ENCODE peak calls at places on chromosomes 4 and X, in eight cellular contexts. One of them, this sample, is unnamed.

GRCh38 chr4:139872274-139872673 is 206.7 kb downstream of the MGST2 start:
- DNase-seq in cardiac muscle cell: no peak
- DNase-seq in LoVo: no peak
- DNase-seq in T47D: no peak
- DNase-seq in pancreas: no peak
- DNase-seq in CD4-positive, alpha-beta T cell: no peak
- DNase-seq in endothelial cell of umbilical vein: peak; percentile 93
- DNase-seq in posterior cingulate gyrus: no peak
- DNase-seq in this sample: no peak

GRCh38 chr4:24067781-24068193 is 177.9 kb upstream of the PPARGC1A start:
- DNase-seq in CD4-positive, alpha-beta T cell: no peak
- DNase-seq in LoVo: no peak
- DNase-seq in T47D: no peak
- DNase-seq in pancreas: peak; percentile 31
- DNase-seq in endothelial cell of umbilical vein: no peak
- DNase-seq in cardiac muscle cell: peak; percentile 67
- DNase-seq in posterior cingulate gyrus: no peak
- DNase-seq in this sample: peak; percentile 61

GRCh38 chr4:73479323-73479722 is 2.2 kb upstream of the AFM start:
- DNase-seq in cardiac muscle cell: no peak
- DNase-seq in T47D: no peak
- DNase-seq in CD4-positive, alpha-beta T cell: no peak
- DNase-seq in LoVo: no peak
- DNase-seq in endothelial cell of umbilical vein: no peak
- DNase-seq in posterior cingulate gyrus: no peak
- DNase-seq in pancreas: no peak
- DNase-seq in this sample: no peak

GRCh38 chr4:40918330-40918729 is 168.6 kb downstream of the NSUN7 start:
- DNase-seq in LoVo: no peak
- DNase-seq in posterior cingulate gyrus: peak; percentile 30
- DNase-seq in cardiac muscle cell: no peak
- DNase-seq in pancreas: no peak
- DNase-seq in CD4-positive, alpha-beta T cell: no peak
- DNase-seq in T47D: no peak
- DNase-seq in endothelial cell of umbilical vein: peak; percentile 36
- DNase-seq in this sample: peak; percentile 45

GRCh38 chr4:17323619-17324400 is 188.1 kb downstream of the QDPR start:
- DNase-seq in LoVo: no peak
- DNase-seq in CD4-positive, alpha-beta T cell: no peak
- DNase-seq in cardiac muscle cell: no peak
- DNase-seq in endothelial cell of umbilical vein: peak; percentile 76
- DNase-seq in pancreas: no peak
- DNase-seq in T47D: no peak
- DNase-seq in posterior cingulate gyrus: no peak
- DNase-seq in this sample: no peak

GRCh38 chr4:109728385-109728784 is 1.5 kb downstream of the PLA2G12A start:
- DNase-seq in LoVo: no peak
- DNase-seq in posterior cingulate gyrus: no peak
- DNase-seq in pancreas: no peak
- DNase-seq in CD4-positive, alpha-beta T cell: no peak
- DNase-seq in cardiac muscle cell: no peak
- DNase-seq in endothelial cell of umbilical vein: no peak
- DNase-seq in T47D: no peak
- DNase-seq in this sample: no peak

GRCh38 chrX:135330709-135331108 is 21.4 kb downstream of the ETDC start:
- DNase-seq in CD4-positive, alpha-beta T cell: no peak
- DNase-seq in pancreas: no peak
- DNase-seq in T47D: no peak
- DNase-seq in LoVo: no peak
- DNase-seq in posterior cingulate gyrus: no peak
- DNase-seq in endothelial cell of umbilical vein: no peak
- DNase-seq in cardiac muscle cell: no peak
- DNase-seq in this sample: no peak

GRCh38 chr4:65917486-65917885 is 247.2 kb upstream of the EPHA5 start:
- DNase-seq in CD4-positive, alpha-beta T cell: no peak
- DNase-seq in cardiac muscle cell: no peak
- DNase-seq in pancreas: no peak
- DNase-seq in posterior cingulate gyrus: no peak
- DNase-seq in LoVo: no peak
- DNase-seq in T47D: no peak
- DNase-seq in endothelial cell of umbilical vein: no peak
- DNase-seq in this sample: no peak

GRCh38 chr4:8285976-8286718 is 16.6 kb downstream of the HTRA3 start:
- DNase-seq in pancreas: no peak
- DNase-seq in T47D: no peak
- DNase-seq in posterior cingulate gyrus: no peak
- DNase-seq in CD4-positive, alpha-beta T cell: no peak
- DNase-seq in LoVo: no peak
- DNase-seq in endothelial cell of umbilical vein: no peak
- DNase-seq in cardiac muscle cell: no peak
- DNase-seq in this sample: no peak

GRCh38 chr4:169064281-169064680 is 54.2 kb upstream of the CBR4 start:
- DNase-seq in cardiac muscle cell: no peak
- DNase-seq in LoVo: no peak
- DNase-seq in endothelial cell of umbilical vein: no peak
- DNase-seq in CD4-positive, alpha-beta T cell: no peak
- DNase-seq in pancreas: no peak
- DNase-seq in posterior cingulate gyrus: no peak
- DNase-seq in T47D: no peak
- DNase-seq in this sample: no peak

GRCh38 chrX:2928583-2929434 is at the start of gene ARSD:
- DNase-seq in pancreas: peak; percentile 96
- DNase-seq in cardiac muscle cell: peak; percentile 89
- DNase-seq in CD4-positive, alpha-beta T cell: peak; percentile 33
- DNase-seq in T47D: peak; percentile 67
- DNase-seq in endothelial cell of umbilical vein: peak; percentile 79
- DNase-seq in LoVo: peak; percentile 82
- DNase-seq in posterior cingulate gyrus: peak; percentile 44
- DNase-seq in this sample: no peak

GRCh38 chr4:67288964-67289363 is 256.3 kb downstream of the CENPC start:
- DNase-seq in T47D: no peak
- DNase-seq in CD4-positive, alpha-beta T cell: no peak
- DNase-seq in cardiac muscle cell: peak; percentile 36
- DNase-seq in LoVo: no peak
- DNase-seq in posterior cingulate gyrus: no peak
- DNase-seq in endothelial cell of umbilical vein: no peak
- DNase-seq in pancreas: no peak
- DNase-seq in this sample: peak; percentile 68

GRCh38 chr4:11904117-11904535 is 475.4 kb upstream of the HS3ST1 start:
- DNase-seq in endothelial cell of umbilical vein: peak; percentile 100
- DNase-seq in posterior cingulate gyrus: no peak
- DNase-seq in LoVo: peak; percentile 1
- DNase-seq in T47D: no peak
- DNase-seq in pancreas: peak; percentile 48
- DNase-seq in CD4-positive, alpha-beta T cell: no peak
- DNase-seq in cardiac muscle cell: no peak
- DNase-seq in this sample: no peak

GRCh38 chr4:91840359-91840758 is 463.4 kb upstream of the GRID2 start:
- DNase-seq in cardiac muscle cell: no peak
- DNase-seq in endothelial cell of umbilical vein: no peak
- DNase-seq in posterior cingulate gyrus: no peak
- DNase-seq in LoVo: no peak
- DNase-seq in pancreas: no peak
- DNase-seq in CD4-positive, alpha-beta T cell: no peak
- DNase-seq in T47D: no peak
- DNase-seq in this sample: peak; percentile 11

GRCh38 chr4:146585761-146586333 is 52.8 kb upstream of the POU4F2 start:
- DNase-seq in T47D: no peak
- DNase-seq in posterior cingulate gyrus: no peak
- DNase-seq in cardiac muscle cell: no peak
- DNase-seq in LoVo: no peak
- DNase-seq in pancreas: no peak
- DNase-seq in CD4-positive, alpha-beta T cell: no peak
- DNase-seq in endothelial cell of umbilical vein: no peak
- DNase-seq in this sample: peak; percentile 81

GRCh38 chr4:168724960-168725359 is 228.1 kb downstream of the PALLD start:
- DNase-seq in posterior cingulate gyrus: no peak
- DNase-seq in endothelial cell of umbilical vein: no peak
- DNase-seq in CD4-positive, alpha-beta T cell: no peak
- DNase-seq in cardiac muscle cell: no peak
- DNase-seq in T47D: no peak
- DNase-seq in pancreas: no peak
- DNase-seq in LoVo: no peak
- DNase-seq in this sample: no peak

GRCh38 chrX:77937291-77937690 is 26.8 kb downstream of the ATP7A start:
- DNase-seq in pancreas: no peak
- DNase-seq in T47D: no peak
- DNase-seq in endothelial cell of umbilical vein: peak; percentile 68
- DNase-seq in cardiac muscle cell: no peak
- DNase-seq in posterior cingulate gyrus: no peak
- DNase-seq in LoVo: peak; percentile 57
- DNase-seq in CD4-positive, alpha-beta T cell: no peak
- DNase-seq in this sample: no peak

GRCh38 chrX:16870861-16871584 is 861 bp upstream of the RBBP7 start:
- DNase-seq in T47D: no peak
- DNase-seq in CD4-positive, alpha-beta T cell: peak; percentile 26
- DNase-seq in LoVo: no peak
- DNase-seq in posterior cingulate gyrus: peak; percentile 33
- DNase-seq in pancreas: peak; percentile 18
- DNase-seq in endothelial cell of umbilical vein: peak; percentile 13
- DNase-seq in cardiac muscle cell: peak; percentile 32
- DNase-seq in this sample: peak; percentile 67

GRCh38 chr4:11590132-11590531 is 161.4 kb upstream of the HS3ST1 start:
- DNase-seq in LoVo: no peak
- DNase-seq in endothelial cell of umbilical vein: no peak
- DNase-seq in cardiac muscle cell: no peak
- DNase-seq in CD4-positive, alpha-beta T cell: no peak
- DNase-seq in T47D: no peak
- DNase-seq in pancreas: no peak
- DNase-seq in posterior cingulate gyrus: no peak
- DNase-seq in this sample: no peak

GRCh38 chr4:156237192-156237591 is 283.5 kb upstream of the CTSO start:
- DNase-seq in pancreas: no peak
- DNase-seq in posterior cingulate gyrus: no peak
- DNase-seq in T47D: no peak
- DNase-seq in LoVo: no peak
- DNase-seq in cardiac muscle cell: no peak
- DNase-seq in CD4-positive, alpha-beta T cell: no peak
- DNase-seq in endothelial cell of umbilical vein: no peak
- DNase-seq in this sample: no peak

GRCh38 chr4:156663663-156664062 is 307.9 kb downstream of the PDGFC start:
- DNase-seq in CD4-positive, alpha-beta T cell: no peak
- DNase-seq in endothelial cell of umbilical vein: no peak
- DNase-seq in pancreas: no peak
- DNase-seq in T47D: no peak
- DNase-seq in cardiac muscle cell: no peak
- DNase-seq in LoVo: no peak
- DNase-seq in posterior cingulate gyrus: no peak
- DNase-seq in this sample: no peak

GRCh38 chr4:7393491-7394183 is 41.1 kb downstream of the PSAPL1 start:
- DNase-seq in T47D: no peak
- DNase-seq in CD4-positive, alpha-beta T cell: no peak
- DNase-seq in posterior cingulate gyrus: no peak
- DNase-seq in endothelial cell of umbilical vein: no peak
- DNase-seq in LoVo: no peak
- DNase-seq in pancreas: no peak
- DNase-seq in cardiac muscle cell: no peak
- DNase-seq in this sample: no peak

GRCh38 chr4:67746797-67747495 is 7.2 kb downstream of the GNRHR start:
- DNase-seq in T47D: no peak
- DNase-seq in CD4-positive, alpha-beta T cell: no peak
- DNase-seq in LoVo: peak; percentile 49
- DNase-seq in cardiac muscle cell: peak; percentile 38
- DNase-seq in pancreas: no peak
- DNase-seq in endothelial cell of umbilical vein: peak; percentile 52
- DNase-seq in posterior cingulate gyrus: no peak
- DNase-seq in this sample: no peak